ENCODE peak calls at places on chromosomes 5 and 9, in six cellular contexts. Q is naive B cell; Z is ACHN; L is choroid plexus epithelial cell; T is mucosa of descending colon; J is stimulated activated CD8-positive, alpha-beta memory T cell treated with anti-CD3 and anti-CD28 coated beads, Interleukin-4, amount 100 ng/mL, for 1 hour. F is an unnamed sample.
A peak's percentile ranks its signal among the peaks of the same experiment; 100 is the strongest.

GRCh38 chr5:61301345-61301744 is 30.7 kb upstream of the ZSWIM6 start:
- DNase-seq in Q (no peak), Z (no peak), L (peak; percentile 89), T (no peak), J (no peak), F (no peak)

GRCh38 chr5:156803404-156803803 is 46.7 kb upstream of the PPP1R2B start:
- DNase-seq in Q (no peak), Z (no peak), L (no peak), T (no peak), J (no peak), F (no peak)

GRCh38 chr5:67248703-67249589 is 52.3 kb upstream of the CD180 start:
- DNase-seq in Q (no peak), Z (no peak), L (no peak), T (no peak), J (no peak), F (no peak)

GRCh38 chr5:97499605-97500004 is 316.6 kb upstream of the RIOK2 start:
- DNase-seq in Q (no peak), Z (no peak), L (no peak), T (no peak), J (no peak), F (no peak)

GRCh38 chr9:95570646-95571045 is 53.9 kb upstream of the PTCH1 start:
- DNase-seq in Q (no peak), Z (no peak), L (peak; percentile 20), T (no peak), J (no peak), F (no peak)

GRCh38 chr5:53418844-53419243 is 61.6 kb upstream of the FST start:
- DNase-seq in Q (no peak), Z (no peak), L (peak; percentile 83), T (no peak), J (no peak), F (no peak)

GRCh38 chr5:88860501-88860900 is 22.5 kb downstream of the MEF2C start:
- DNase-seq in Q (no peak), Z (no peak), L (peak; percentile 13), T (no peak), J (no peak), F (no peak)

GRCh38 chr9:123225995-123226394 is 42.4 kb downstream of the STRBP start:
- DNase-seq in Q (no peak), Z (no peak), L (peak; percentile 6), T (no peak), J (no peak), F (no peak)